ENCODE peak calls at places on chromosome 2, in five cellular contexts. R is lung, L is prostate gland, C is mammary epithelial cell, N is neuronal stem cell. X is an unnamed sample.

GRCh38 chr2:46915281-46915810 is at the start of gene MCFD2:
- DNase-seq in R (peak; percentile 33), L (peak; percentile 12), C (peak; percentile 12), N (no peak), X (no peak)

GRCh38 chr2:240972636-240973521 is 25.5 kb upstream of the SNED1 start:
- DNase-seq in R (no peak), L (peak; percentile 42), C (peak; percentile 18), N (no peak), X (no peak)

GRCh38 chr2:152509772-152510491 is 175.0 kb downstream of the FMNL2 start:
- DNase-seq in R (no peak), L (no peak), C (no peak), N (no peak), X (no peak)

GRCh38 chr2:239274391-239275001 is 126.3 kb downstream of the HDAC4 start:
- DNase-seq in R (no peak), L (no peak), C (peak; percentile 24), N (peak; percentile 42), X (peak; percentile 59)

GRCh38 chr2:147553743-147554142 is 291.1 kb upstream of the ACVR2A start:
- DNase-seq in R (no peak), L (no peak), C (no peak), N (no peak), X (no peak)

GRCh38 chr2:173884403-173884802 is 80.8 kb downstream of the SP3 start:
- DNase-seq in R (peak; percentile 60), L (peak; percentile 23), C (peak; percentile 30), N (peak; percentile 9), X (peak; percentile 39)

GRCh38 chr2:16852651-16853050 is 187.0 kb upstream of the CYRIA start:
- DNase-seq in R (no peak), L (no peak), C (peak; percentile 16), N (no peak), X (peak; percentile 15)

GRCh38 chr2:23585218-23585945 is 200.4 kb downstream of the KLHL29 start:
- DNase-seq in R (no peak), L (no peak), C (no peak), N (no peak), X (no peak)

GRCh38 chr2:68740184-68740914 is 5.7 kb downstream of the ARHGAP25 start:
- DNase-seq in R (no peak), L (no peak), C (peak; percentile 49), N (no peak), X (peak; percentile 62)

GRCh38 chr2:9799729-9800632 is 43.3 kb upstream of the TAF1B start:
- DNase-seq in R (peak; percentile 84), L (peak; percentile 80), C (peak; percentile 81), N (peak; percentile 80), X (peak; percentile 84)

GRCh38 chr2:237873382-237873781 is 14.0 kb downstream of the RAMP1 start:
- DNase-seq in R (no peak), L (no peak), C (peak; percentile 82), N (no peak), X (peak; percentile 95)

GRCh38 chr2:120432293-120432975 is 86.5 kb downstream of the INHBB start:
- DNase-seq in R (no peak), L (no peak), C (no peak), N (no peak), X (no peak)

GRCh38 chr2:203330434-203330833 is 2.2 kb downstream of the ABI2 start:
- DNase-seq in R (no peak), L (no peak), C (peak; percentile 19), N (no peak), X (peak; percentile 18)

GRCh38 chr2:199951023-199951422 is 4.3 kb downstream of the TYW5 start:
- DNase-seq in R (no peak), L (no peak), C (no peak), N (no peak), X (no peak)

GRCh38 chr2:25332571-25332970 is 9.2 kb downstream of the DNMT3A start:
- DNase-seq in R (no peak), L (no peak), C (no peak), N (no peak), X (no peak)

GRCh38 chr2:74249406-74250122 is 51.1 kb downstream of the MTHFD2 start:
- DNase-seq in R (no peak), L (no peak), C (no peak), N (no peak), X (peak; percentile 7)

GRCh38 chr2:25215232-25215631 is 46.9 kb upstream of the POMC start:
- DNase-seq in R (no peak), L (no peak), C (no peak), N (no peak), X (no peak)

GRCh38 chr2:30611572-30611971 is 164.5 kb downstream of the LCLAT1 start:
- DNase-seq in R (peak; percentile 70), L (no peak), C (no peak), N (no peak), X (no peak)

DNA sequence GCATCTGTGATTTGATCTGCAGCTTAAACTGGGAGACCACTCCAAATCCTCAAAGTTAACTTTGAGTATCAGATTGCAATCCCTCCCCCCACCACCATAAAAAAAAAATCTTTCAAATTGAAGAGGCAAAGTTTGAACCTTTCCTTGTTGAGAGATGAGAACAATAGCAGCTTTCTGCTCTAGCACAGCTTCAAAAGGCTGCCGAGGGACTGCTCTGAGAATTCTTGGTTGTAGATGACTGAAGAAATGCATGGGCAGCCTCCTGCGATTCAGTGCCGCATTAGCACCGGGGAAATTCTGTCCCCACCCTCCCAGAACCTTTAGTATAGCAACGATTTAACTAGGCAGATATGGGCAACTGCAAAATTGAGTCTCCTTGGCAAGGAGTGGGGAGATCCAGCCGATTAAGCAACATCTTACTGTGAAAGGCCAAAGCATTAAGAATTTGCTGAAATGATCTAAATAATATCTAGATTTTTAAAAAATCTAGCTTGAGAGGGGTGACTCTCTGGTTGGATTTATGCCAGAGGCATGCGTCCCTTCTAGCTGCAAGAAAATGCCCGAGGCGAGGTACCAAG is 3.9 kb upstream of the SP5 start:
- DNase-seq in R (no peak), L (no peak), C (no peak), N (peak; percentile 12), X (no peak)
- H3K4me3 ChIP-seq in R (no peak overlapping the region), L (no peak overlapping the region), C (no peak overlapping the region), N (no peak overlapping the region), X (no peak overlapping the region)

DNA sequence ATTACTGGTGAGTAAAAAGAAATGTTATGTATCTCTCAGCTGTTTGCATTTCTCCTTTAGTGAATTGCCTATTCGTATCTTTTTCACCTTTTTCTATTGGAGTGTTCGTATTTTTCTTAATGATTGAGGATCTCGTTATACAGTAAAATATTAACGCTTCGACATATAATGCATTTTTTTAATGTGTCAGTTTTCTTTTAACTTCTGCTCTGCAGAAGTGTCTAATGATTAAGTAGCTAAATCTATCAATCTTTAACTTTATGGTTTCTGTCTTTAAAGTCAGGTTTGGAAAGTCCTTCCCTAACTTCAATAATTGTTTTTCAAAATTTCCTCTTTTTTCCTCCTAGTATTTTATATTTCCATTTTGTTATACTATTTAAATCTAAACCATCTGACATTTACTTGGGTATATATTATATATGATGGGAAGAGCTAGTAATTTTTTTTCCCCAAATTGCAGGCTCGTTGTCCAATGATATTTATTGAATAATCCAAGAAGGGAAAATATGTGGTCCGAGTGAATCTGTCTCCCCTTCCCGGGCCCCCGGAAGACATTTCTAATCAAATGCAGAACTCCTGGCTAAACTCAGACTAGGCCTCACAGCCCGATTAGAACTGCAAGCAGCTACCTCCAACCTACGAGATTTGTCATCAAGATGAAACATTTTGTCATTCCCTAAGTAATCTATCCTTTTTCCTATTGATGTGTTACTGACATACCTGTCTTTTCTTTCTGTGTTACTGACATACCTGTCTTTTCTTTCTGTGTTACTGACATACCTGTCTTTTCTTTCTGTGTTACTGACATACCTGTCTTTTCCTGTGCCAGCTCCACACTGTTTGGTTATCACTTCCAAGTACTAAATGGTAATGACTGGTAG is 17.2 kb downstream of the PCBP1 start:
- DNase-seq in R (no peak), L (no peak), C (no peak), N (no peak), X (peak; percentile 43)
- H3K4me3 ChIP-seq in R (no peak overlapping the region), L (no peak overlapping the region), C (no peak overlapping the region), N (no peak overlapping the region), X (no peak overlapping the region)

GRCh38 chr2:150478206-150478974 is 9.1 kb downstream of the RND3 start:
- DNase-seq in R (no peak), L (peak; percentile 33), C (peak; percentile 54), N (peak; percentile 33), X (peak; percentile 50)

GRCh38 chr2:150475479-150476212 is 11.8 kb downstream of the RND3 start:
- DNase-seq in R (no peak), L (no peak), C (no peak), N (no peak), X (peak; percentile 9)

GRCh38 chr2:150476809-150477302 is 10.6 kb downstream of the RND3 start:
- DNase-seq in R (no peak), L (no peak), C (no peak), N (no peak), X (peak; percentile 20)

GRCh38 chr2:150476213-150476740 is 11.2 kb downstream of the RND3 start:
- DNase-seq in R (no peak), L (no peak), C (no peak), N (no peak), X (peak; percentile 15)

DNA sequence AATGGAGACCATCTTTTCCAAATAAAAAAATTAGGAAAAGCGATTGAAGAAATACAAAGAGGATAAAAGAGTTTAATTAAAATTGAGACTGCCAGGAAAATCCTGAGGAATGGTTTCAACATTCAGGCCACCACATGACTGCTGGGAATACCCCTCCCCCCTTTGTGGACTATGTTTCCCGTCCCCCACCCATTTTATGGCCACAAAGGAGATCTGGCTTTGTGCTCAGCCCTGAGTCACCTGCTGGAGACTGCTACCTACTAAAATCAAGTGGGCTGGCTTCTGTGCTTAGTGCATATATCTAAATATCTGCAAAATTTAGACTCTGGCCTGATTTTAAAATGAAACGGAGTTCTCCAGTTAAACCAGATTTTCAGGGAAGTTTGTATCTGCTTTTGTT is 10.1 kb downstream of the RND3 start:
- DNase-seq in R (no peak), L (no peak), C (no peak), N (no peak), X (peak; percentile 60)
- H3K4me3 ChIP-seq in R (no peak overlapping the region), L (no peak overlapping the region), C (no peak overlapping the region), N (no peak overlapping the region), X (no peak overlapping the region)

GRCh38 chr2:201406077-201406662 is 45.1 kb downstream of the TRAK2 start:
- DNase-seq in R (no peak), L (peak; percentile 59), C (peak; percentile 41), N (no peak), X (peak; percentile 69)
- H3K4me3 ChIP-seq in R (no peak overlapping the region), L (no peak overlapping the region), C (no peak overlapping the region), N (no peak overlapping the region), X (no peak overlapping the region)

GRCh38 chr2:1742300-1742679 is 2.0 kb downstream of the PXDN start:
- DNase-seq in R (peak; percentile 7), L (no peak), C (no peak), N (no peak), X (no peak)
- H3K4me3 ChIP-seq in R (no peak overlapping the region), L (no peak overlapping the region), C (peak overlapping the region; percentile 72), N (no peak overlapping the region), X (no peak overlapping the region)

GRCh38 chr2:176079851-176080539 is 3.8 kb downstream of the EVX2 start:
- DNase-seq in R (no peak), L (no peak), C (no peak), N (no peak), X (no peak)
- H3K4me3 ChIP-seq in R (no peak overlapping the region), L (peak overlapping the region; percentile 12), C (no peak overlapping the region), N (peak overlapping the region; percentile 66), X (no peak overlapping the region)